ENCODE peak calls at places on chromosome 3, in five cellular contexts. One of them, this sample, is unnamed.

GRCh38 chr3:146470424-146470990 is 1.1 kb upstream of the PLSCR2 start:
- DNase-seq in CD4-positive, alpha-beta T cell: no peak
- DNase-seq in colonic mucosa: peak
- DNase-seq in A549: peak
- DNase-seq in cardiac muscle cell: no peak
- DNase-seq in this sample: no peak

GRCh38 chr3:140370686-140371085 is 307.2 kb upstream of the TRIM42 start:
- DNase-seq in colonic mucosa: no peak
- DNase-seq in CD4-positive, alpha-beta T cell: no peak
- DNase-seq in A549: no peak
- DNase-seq in cardiac muscle cell: no peak
- DNase-seq in this sample: no peak

GRCh38 chr3:160447544-160447943 is 2.0 kb downstream of the TRIM59 start:
- DNase-seq in colonic mucosa: no peak
- DNase-seq in CD4-positive, alpha-beta T cell: no peak
- DNase-seq in A549: no peak
- DNase-seq in cardiac muscle cell: peak
- DNase-seq in this sample: no peak

GRCh38 chr3:69012111-69012835 is 1.2 kb downstream of the EOGT start:
- DNase-seq in A549: no peak
- DNase-seq in CD4-positive, alpha-beta T cell: no peak
- DNase-seq in cardiac muscle cell: peak
- DNase-seq in colonic mucosa: peak
- DNase-seq in this sample: no peak

GRCh38 chr3:62935793-62936192 is 60.6 kb upstream of the CADPS start:
- DNase-seq in cardiac muscle cell: no peak
- DNase-seq in A549: no peak
- DNase-seq in colonic mucosa: no peak
- DNase-seq in CD4-positive, alpha-beta T cell: no peak
- DNase-seq in this sample: no peak

GRCh38 chr3:18679226-18679625 is 254.1 kb upstream of the SATB1 start:
- DNase-seq in A549: no peak
- DNase-seq in CD4-positive, alpha-beta T cell: peak
- DNase-seq in cardiac muscle cell: no peak
- DNase-seq in colonic mucosa: no peak
- DNase-seq in this sample: no peak

GRCh38 chr3:73255609-73256029 is 194.2 kb downstream of the EBLN2 start:
- DNase-seq in A549: peak
- DNase-seq in cardiac muscle cell: peak
- DNase-seq in colonic mucosa: peak
- DNase-seq in CD4-positive, alpha-beta T cell: no peak
- DNase-seq in this sample: peak

GRCh38 chr3:127589600-127590281 is 792 bp downstream of the TPRA1 start:
- DNase-seq in CD4-positive, alpha-beta T cell: no peak
- DNase-seq in colonic mucosa: peak
- DNase-seq in A549: no peak
- DNase-seq in cardiac muscle cell: no peak
- DNase-seq in this sample: no peak

GRCh38 chr3:61997112-61997511 is 376.2 kb downstream of the FEZF2 start:
- DNase-seq in cardiac muscle cell: no peak
- DNase-seq in colonic mucosa: no peak
- DNase-seq in A549: no peak
- DNase-seq in CD4-positive, alpha-beta T cell: no peak
- DNase-seq in this sample: no peak

GRCh38 chr3:57065588-57065987 is 5.1 kb downstream of the SPATA12 start:
- DNase-seq in colonic mucosa: no peak
- DNase-seq in A549: no peak
- DNase-seq in cardiac muscle cell: no peak
- DNase-seq in CD4-positive, alpha-beta T cell: no peak
- DNase-seq in this sample: no peak

GRCh38 chr3:192001217-192001616 is 540.3 kb downstream of the PYDC2 start:
- DNase-seq in CD4-positive, alpha-beta T cell: no peak
- DNase-seq in cardiac muscle cell: no peak
- DNase-seq in colonic mucosa: no peak
- DNase-seq in A549: no peak
- DNase-seq in this sample: no peak

GRCh38 chr3:173825731-173826130 is 428.2 kb downstream of the NLGN1 start:
- DNase-seq in colonic mucosa: no peak
- DNase-seq in CD4-positive, alpha-beta T cell: no peak
- DNase-seq in A549: no peak
- DNase-seq in cardiac muscle cell: no peak
- DNase-seq in this sample: no peak

GRCh38 chr3:106809633-106810460 is 567.4 kb upstream of the CCDC54 start:
- DNase-seq in CD4-positive, alpha-beta T cell: no peak
- DNase-seq in A549: no peak
- DNase-seq in colonic mucosa: no peak
- DNase-seq in cardiac muscle cell: peak
- DNase-seq in this sample: no peak
- H3K27ac ChIP-seq in CD4-positive, alpha-beta T cell: no peak
- H3K27ac ChIP-seq in A549: no peak
- H3K27ac ChIP-seq in colonic mucosa: no peak
- H3K27ac ChIP-seq in cardiac muscle cell: no peak
- H3K27ac ChIP-seq in this sample: no peak

GRCh38 chr3:33722186-33722585 is 4.1 kb upstream of the CLASP2 start:
- DNase-seq in cardiac muscle cell: peak
- DNase-seq in CD4-positive, alpha-beta T cell: no peak
- DNase-seq in colonic mucosa: no peak
- DNase-seq in A549: no peak
- DNase-seq in this sample: no peak

GRCh38 chr3:33717616-33717865 is 513 bp downstream of the CLASP2 start:
- DNase-seq in CD4-positive, alpha-beta T cell: no peak
- DNase-seq in colonic mucosa: peak
- DNase-seq in cardiac muscle cell: peak
- DNase-seq in A549: no peak
- DNase-seq in this sample: peak

GRCh38 chr3:33718595-33718907 is 497 bp upstream of the CLASP2 start:
- DNase-seq in cardiac muscle cell: no peak
- DNase-seq in A549: no peak
- DNase-seq in colonic mucosa: peak
- DNase-seq in CD4-positive, alpha-beta T cell: no peak
- DNase-seq in this sample: peak

GRCh38 chr3:33717866-33718594 is at the start of gene CLASP2:
- DNase-seq in A549: peak
- DNase-seq in CD4-positive, alpha-beta T cell: peak
- DNase-seq in colonic mucosa: peak
- DNase-seq in cardiac muscle cell: peak
- DNase-seq in this sample: peak

GRCh38 chr3:33722626-33723370 is 4.7 kb upstream of the CLASP2 start:
- DNase-seq in A549: no peak
- DNase-seq in CD4-positive, alpha-beta T cell: no peak
- DNase-seq in cardiac muscle cell: peak
- DNase-seq in colonic mucosa: no peak
- DNase-seq in this sample: no peak
- H3K27ac ChIP-seq in A549: no peak
- H3K27ac ChIP-seq in CD4-positive, alpha-beta T cell: no peak
- H3K27ac ChIP-seq in cardiac muscle cell: no peak
- H3K27ac ChIP-seq in colonic mucosa: no peak
- H3K27ac ChIP-seq in this sample: no peak

GRCh38 chr3:195352895-195353488 is 82.0 kb upstream of the XXYLT1 start:
- DNase-seq in colonic mucosa: no peak
- DNase-seq in CD4-positive, alpha-beta T cell: no peak
- DNase-seq in cardiac muscle cell: peak
- DNase-seq in A549: peak
- DNase-seq in this sample: peak

GRCh38 chr3:195356151-195357086 is 85.5 kb upstream of the XXYLT1 start:
- DNase-seq in colonic mucosa: no peak
- DNase-seq in CD4-positive, alpha-beta T cell: no peak
- DNase-seq in A549: no peak
- DNase-seq in cardiac muscle cell: peak
- DNase-seq in this sample: no peak
- H3K27ac ChIP-seq in colonic mucosa: no peak
- H3K27ac ChIP-seq in CD4-positive, alpha-beta T cell: no peak
- H3K27ac ChIP-seq in A549: peak
- H3K27ac ChIP-seq in cardiac muscle cell: peak
- H3K27ac ChIP-seq in this sample: no peak

DNA sequence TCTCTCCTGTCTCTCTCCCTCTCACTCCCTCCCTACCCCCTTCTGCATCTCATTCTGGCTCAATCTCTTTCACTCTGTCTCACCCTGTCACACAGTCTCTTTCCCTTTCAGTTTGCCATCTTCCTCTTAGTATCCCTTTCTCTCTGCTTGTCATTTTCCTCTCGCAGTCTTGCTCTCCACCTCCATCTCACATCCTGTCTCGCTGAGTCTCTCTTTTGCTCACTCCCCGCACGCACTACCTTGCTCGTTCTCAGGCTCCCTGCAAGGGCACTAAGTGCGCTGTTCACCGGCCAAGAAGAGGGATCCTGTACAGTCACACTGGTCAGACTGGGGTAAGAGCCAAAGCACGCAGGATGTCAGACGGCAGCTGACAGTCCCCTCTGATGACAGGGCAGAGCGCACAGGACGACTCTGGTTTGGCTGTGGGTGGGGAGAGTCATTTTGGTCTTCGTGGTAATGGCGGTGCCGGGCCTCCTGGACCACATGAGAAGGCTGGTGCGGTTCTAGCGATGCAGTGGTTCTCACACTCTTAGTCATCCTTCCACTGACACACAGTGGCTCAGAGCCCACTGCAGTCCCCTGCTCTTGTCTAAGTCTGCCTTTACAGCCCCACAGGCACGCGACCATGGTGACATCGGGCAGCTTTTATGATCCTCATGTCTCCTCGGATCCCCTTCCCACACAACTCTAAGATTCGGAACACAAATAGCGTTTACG is 356.8 kb downstream of the FOXP1 start:
- DNase-seq in cardiac muscle cell: peak
- DNase-seq in colonic mucosa: no peak
- DNase-seq in A549: no peak
- DNase-seq in CD4-positive, alpha-beta T cell: peak
- DNase-seq in this sample: no peak
- H3K27ac ChIP-seq in cardiac muscle cell: peak
- H3K27ac ChIP-seq in colonic mucosa: no peak
- H3K27ac ChIP-seq in A549: peak
- H3K27ac ChIP-seq in CD4-positive, alpha-beta T cell: peak
- H3K27ac ChIP-seq in this sample: no peak